ENCODE peak calls at places on chromosomes 13 and 19, in ten cellular contexts. E is CD8-positive, alpha-beta memory T cell; I is psoas muscle; Q is tibial nerve; W is fibroblast of lung; C is GM23248; F is DND-41; V is thoracic aorta; X is astrocyte; H is endothelial cell of umbilical vein. L is an unnamed sample. For H3K4me1, the result is how much of the 10 kb centered on the place peaks cover.

GRCh38 chr13:48896312-48896711 is 79.4 kb upstream of the FNDC3A start:
- DNase-seq in V (no peak), Q (no peak), F (no peak), C (peak), I (no peak), H (peak), W (peak), X (peak), E (no peak), L (no peak)

GRCh38 chr13:113928701-113929627 is 44.9 kb downstream of the C13orf46 start:
- DNase-seq in V (peak), Q (peak), E (no peak), X (peak), W (peak), F (no peak), H (no peak), C (peak), I (peak), L (no peak)

GRCh38 chr19:54418030-54418929 is 3.0 kb downstream of the TTYH1 start:
- DNase-seq in I (no peak), V (no peak), F (no peak), E (no peak), Q (no peak), C (peak), W (peak), X (peak), H (no peak), L (no peak)

GRCh38 chr13:75399168-75399878 is 82.6 kb downstream of the TBC1D4 start:
- DNase-seq in I (no peak), C (no peak), Q (no peak), V (no peak), X (peak), F (no peak), H (no peak), W (peak), E (no peak), L (no peak)

GRCh38 chr13:48858523-48858922 is 117.2 kb upstream of the FNDC3A start:
- DNase-seq in C (no peak), W (no peak), I (no peak), H (peak), E (no peak), X (no peak), Q (no peak), V (no peak), F (no peak), L (no peak)

GRCh38 chr13:114142640-114143490 is 10.4 kb upstream of the RASA3 start:
- DNase-seq in E (peak), H (no peak), W (no peak), V (no peak), X (no peak), F (peak), C (no peak), Q (no peak), I (no peak), L (peak)

GRCh38 chr13:68608147-68608546 is 1378.0 kb upstream of the PCDH9 start:
- DNase-seq in W (peak), X (peak), F (no peak), I (no peak), H (no peak), V (no peak), C (no peak), Q (no peak), E (no peak), L (no peak)

GRCh38 chr19:49331616-49332055 is 3.6 kb upstream of the CD37 start:
- DNase-seq in V (no peak), X (peak), E (peak), I (no peak), W (peak), F (peak), C (peak), Q (no peak), H (peak), L (peak)

DNA sequence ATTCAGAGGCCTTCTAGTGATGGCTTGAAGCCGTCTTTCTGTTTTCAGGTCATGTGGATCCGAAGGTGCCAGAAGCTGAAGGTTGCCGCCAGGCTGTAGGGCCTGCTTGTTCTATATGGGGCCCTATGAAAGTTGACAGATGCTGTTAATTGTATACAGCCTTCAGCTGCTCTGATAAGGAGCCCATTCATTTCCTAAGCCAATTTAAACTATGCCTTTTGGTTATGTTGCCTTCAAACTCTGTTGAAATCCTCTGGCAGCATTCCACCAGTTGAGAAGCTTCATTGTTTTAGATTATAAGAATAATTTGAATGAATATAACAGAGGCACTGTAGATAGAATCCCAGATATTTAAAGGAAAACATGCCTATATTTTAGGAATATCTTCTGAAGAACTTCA is 34.4 kb downstream of the RAP2A start:
- DNase-seq in C (peak), F (no peak), H (no peak), V (no peak), I (no peak), W (no peak), Q (peak), X (no peak), E (no peak), L (no peak)
- H3K4me3 ChIP-seq in C (no peak), F (no peak), H (no peak), V (no peak), I (no peak), W (no peak), Q (no peak), X (no peak), E (no peak), L (no peak)

GRCh38 chr19:3125900-3126524 is 9.8 kb upstream of the GNA15 start:
- DNase-seq in C (peak), E (peak), H (peak), V (no peak), I (peak), Q (no peak), W (peak), X (no peak), F (peak), L (peak)
- H3K4me1 ChIP-seq in C (under half), E (under half), H (under half), V (under half), I (under half), Q (under half), W (under half), X (under half), F (under half), L (under half)

GRCh38 chr13:84870190-84870589 is 929.0 kb downstream of the SLITRK6 start:
- DNase-seq in X (no peak), Q (no peak), V (no peak), H (no peak), E (no peak), W (no peak), I (no peak), C (peak), F (no peak), L (no peak)

DNA sequence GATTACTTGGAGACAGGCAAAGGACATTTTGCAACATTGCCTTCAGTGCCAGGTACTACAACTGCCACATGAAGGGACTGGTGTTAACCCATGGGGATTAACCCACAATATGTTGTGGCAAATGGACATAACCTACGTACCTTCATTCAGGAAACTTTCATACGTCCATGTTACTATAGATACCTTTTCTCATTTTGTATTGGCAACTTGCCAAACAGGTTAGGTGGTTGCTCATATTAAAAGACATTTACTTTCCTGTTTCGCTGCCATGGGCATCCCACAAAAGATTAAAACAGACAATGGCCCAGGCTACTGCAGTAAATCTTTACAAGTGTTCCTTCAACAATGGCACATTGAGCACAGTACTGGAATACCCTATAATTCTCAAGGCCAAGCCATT is 925.3 kb downstream of the SLITRK6 start:
- DNase-seq in H (no peak), W (no peak), Q (no peak), E (no peak), F (no peak), X (no peak), I (no peak), V (no peak), C (no peak), L (no peak)
- H3K27ac ChIP-seq in H (no peak), W (no peak), Q (no peak), E (no peak), F (no peak), X (no peak), I (no peak), V (no peak), C (no peak), L (no peak)

DNA sequence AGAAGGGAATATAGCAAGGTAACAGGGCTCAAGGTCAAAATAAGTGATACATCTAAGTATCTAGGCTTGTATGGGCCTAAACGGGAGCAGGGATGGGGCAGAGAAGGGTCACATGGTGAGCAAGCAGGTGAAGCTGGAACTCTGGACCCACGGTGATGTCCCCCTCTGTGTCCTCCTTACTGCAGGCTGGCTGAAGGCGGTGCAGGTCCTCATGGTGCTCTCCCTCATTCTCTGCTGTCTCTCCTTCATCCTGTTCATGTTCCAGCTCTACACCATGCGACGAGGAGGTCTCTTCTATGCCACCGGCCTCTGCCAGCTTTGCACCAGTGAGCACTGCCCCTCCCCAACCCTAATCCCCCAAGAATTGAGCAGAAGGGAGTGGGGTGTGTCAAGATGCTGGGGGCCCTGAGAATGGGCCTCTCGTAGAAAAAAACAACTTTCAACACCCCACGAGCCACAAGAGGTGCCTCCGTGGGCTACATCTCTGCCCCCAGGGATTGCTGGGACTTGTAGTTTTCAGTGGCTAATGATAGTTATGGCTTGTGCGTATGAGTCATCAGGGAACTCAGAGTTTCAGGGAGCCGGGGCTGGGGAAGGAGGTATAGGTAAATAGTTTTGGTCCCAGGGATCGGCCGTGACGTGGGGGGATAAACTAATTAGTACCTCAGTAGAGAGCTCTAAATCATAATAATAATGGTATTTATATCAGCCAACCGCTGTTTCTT is 4.0 kb downstream of the EMP3 start:
- DNase-seq in C (peak), X (peak), I (no peak), W (peak), H (no peak), Q (no peak), F (peak), V (no peak), E (peak), L (no peak)
- H3K4me3 ChIP-seq in C (no peak), X (peak), I (peak), W (peak), H (no peak), Q (no peak), F (no peak), V (peak), E (peak), L (peak)

GRCh38 chr13:40406405-40407138 is 259.9 kb downstream of the FOXO1 start:
- DNase-seq in V (no peak), E (no peak), I (no peak), X (peak), H (peak), W (peak), Q (no peak), C (peak), F (no peak), L (no peak)
- H3K4me1 ChIP-seq in V (under half), E (under half), I (under half), X (under half), H (under half), W (under half), Q (under half), C (under half), F (under half), L (under half)

DNA sequence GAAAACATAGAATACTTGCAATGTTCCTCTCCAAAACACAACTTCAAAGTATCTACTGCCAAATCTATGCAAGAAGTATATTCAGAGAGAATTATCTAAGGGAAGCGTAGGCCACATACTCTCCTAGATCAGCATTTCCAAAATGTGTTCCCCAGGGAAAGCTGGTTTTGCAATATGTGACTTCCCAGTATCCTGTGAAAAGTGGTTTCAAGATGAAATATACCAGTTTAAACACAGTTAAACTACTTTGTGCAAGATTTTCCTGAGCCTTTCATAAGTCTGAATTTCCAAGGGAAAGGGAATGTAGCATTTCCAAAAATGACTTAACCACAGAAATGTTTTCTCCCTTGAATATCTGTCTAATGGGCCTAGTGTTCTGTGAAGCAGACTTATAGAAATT is 7.6 kb downstream of the STARD13 start:
- DNase-seq in H (no peak), F (no peak), V (no peak), I (no peak), Q (peak), E (no peak), X (no peak), W (peak), C (no peak), L (no peak)
- H3K27ac ChIP-seq in H (no peak), F (no peak), V (no peak), I (peak), Q (peak), E (no peak), X (peak), W (peak), C (peak), L (no peak)

DNA sequence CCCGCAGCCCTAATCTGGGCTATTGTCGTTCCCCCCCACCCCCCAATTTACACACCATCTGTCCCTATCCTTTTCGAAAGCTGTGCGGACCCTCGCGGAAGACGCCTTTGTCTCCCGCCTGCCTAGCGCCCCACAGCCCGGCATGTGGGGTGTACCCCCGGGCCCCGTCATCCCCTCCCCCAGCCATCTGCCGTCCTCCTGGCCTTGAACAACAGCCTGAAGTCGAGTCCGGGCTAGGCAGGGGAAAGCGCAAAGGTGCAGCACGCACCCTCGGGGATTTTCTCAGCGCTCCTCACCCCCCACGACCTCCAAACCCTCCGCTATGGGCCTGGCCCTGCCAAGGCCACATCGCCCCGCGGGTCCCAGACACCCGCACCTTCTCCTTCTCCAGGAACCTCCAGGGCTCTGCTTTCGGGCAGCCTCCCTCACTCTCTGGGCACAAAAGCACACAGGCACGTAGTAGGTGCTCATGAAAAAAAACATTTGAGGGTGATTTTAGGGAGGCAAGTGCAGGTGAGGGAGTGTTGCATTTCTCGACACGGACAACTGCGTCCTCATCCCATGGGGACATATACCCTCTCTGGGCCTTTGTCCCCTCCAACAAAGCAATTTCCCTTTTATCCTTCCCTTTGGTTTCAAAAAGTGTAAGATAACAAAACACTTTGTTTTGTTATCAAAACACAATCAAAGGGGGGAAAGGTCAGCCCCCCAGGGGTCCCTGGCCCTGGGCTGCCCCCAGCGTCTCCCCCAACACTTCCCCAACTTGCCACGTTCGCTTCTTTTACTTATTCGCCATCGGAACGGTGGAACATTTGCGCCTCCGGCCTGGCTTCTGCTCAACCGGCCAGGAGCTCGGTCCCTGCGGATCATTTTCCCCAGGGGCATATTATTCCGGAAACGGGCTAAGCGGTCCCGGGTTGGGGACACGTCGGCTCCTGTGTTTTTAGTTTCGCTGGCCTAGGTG is 16.4 kb downstream of the CCDC124 start:
- DNase-seq in I (no peak), C (no peak), H (no peak), F (no peak), Q (no peak), X (no peak), V (no peak), W (no peak), E (peak), L (peak)
- H3K4me3 ChIP-seq in I (peak), C (peak), H (no peak), F (no peak), Q (no peak), X (no peak), V (peak), W (peak), E (no peak), L (peak)

DNA sequence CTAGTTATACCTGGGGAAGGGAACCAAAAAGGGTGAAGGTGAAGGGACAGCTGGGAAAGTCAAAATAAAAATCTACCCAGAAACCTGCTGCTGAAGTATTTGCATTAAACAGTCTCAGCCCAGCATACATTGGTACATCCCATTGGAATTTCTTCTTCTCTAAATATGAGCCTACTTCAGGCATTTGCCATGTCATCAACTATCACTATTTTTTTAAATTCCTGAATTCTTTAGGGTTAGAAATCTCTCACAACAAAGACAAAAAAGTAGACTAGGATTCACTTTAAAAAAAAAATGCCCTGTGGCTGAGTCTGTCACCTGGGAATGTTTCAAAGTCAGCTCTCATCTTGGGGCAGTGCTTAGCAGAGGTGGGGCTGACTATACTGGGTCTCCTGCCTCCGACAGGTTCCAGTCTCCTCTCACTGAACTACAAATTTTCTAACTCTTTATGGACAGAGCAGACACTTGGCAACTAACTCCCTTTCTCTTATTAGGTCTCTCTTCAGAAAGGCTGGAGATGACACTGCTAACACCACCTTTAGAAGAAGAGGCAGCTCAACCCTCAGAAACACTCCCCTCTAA is 141.2 kb downstream of the LHFPL6 start:
- DNase-seq in V (no peak), W (peak), C (peak), E (no peak), I (no peak), Q (no peak), X (peak), F (no peak), H (no peak), L (no peak)
- H3K4me1 ChIP-seq in V (under half), W (under half), C (under half), E (under half), I (under half), Q (under half), X (under half), F (under half), H (under half), L (under half)

L was measured in naive thymus-derived CD4-positive, alpha-beta T cell.